ENCODE peak calls at places on chromosomes 4 and X, in five cellular contexts. V is neural progenitor cell, O is germinal center, Z is GM04504, Q is amygdala. U is an unnamed sample.

GRCh38 chrX:39203427-39203826 is 402.2 kb downstream of the MID1IP1 start:
- DNase-seq in V (no peak), Z (no peak), O (no peak), Q (no peak), U (no peak)

GRCh38 chr4:4327652-4328121 is 37.6 kb downstream of the ZBTB49 start:
- DNase-seq in Q (no peak), Z (no peak), O (peak), V (peak), U (peak)

GRCh38 chr4:8394125-8394524 is 46.4 kb downstream of the ACOX3 start:
- DNase-seq in V (peak), O (no peak), Z (no peak), Q (no peak), U (no peak)

GRCh38 chrX:103830848-103831247 is 1.2 kb downstream of the RAB9B start:
- DNase-seq in V (no peak), Z (no peak), O (no peak), Q (no peak), U (no peak)

GRCh38 chr4:125677665-125678307 is 363.0 kb downstream of the FAT4 start:
- DNase-seq in V (no peak), Q (no peak), O (no peak), Z (no peak), U (no peak)

GRCh38 chrX:122241959-122242358 is 942.1 kb upstream of the GRIA3 start:
- DNase-seq in Q (no peak), Z (no peak), O (no peak), V (no peak), U (no peak)

GRCh38 chrX:11329016-11329415 is 35.8 kb downstream of the AMELX start:
- DNase-seq in Q (no peak), O (no peak), Z (no peak), V (no peak), U (no peak)

GRCh38 chr4:105598044-105598443 is 45.6 kb downstream of the ARHGEF38 start:
- DNase-seq in Z (no peak), V (no peak), O (no peak), Q (no peak), U (no peak)

GRCh38 chrX:15946783-15947550 is 92.4 kb upstream of the AP1S2 start:
- DNase-seq in V (no peak), Z (peak), Q (no peak), O (no peak), U (no peak)

GRCh38 chr4:37540486-37540885 is 145.7 kb downstream of the RELL1 start:
- DNase-seq in Z (no peak), O (no peak), V (peak), Q (no peak), U (no peak)

GRCh38 chr4:136664988-136665387 is 867.3 kb downstream of the PCDH18 start:
- DNase-seq in Z (no peak), Q (no peak), O (no peak), V (no peak), U (no peak)

GRCh38 chrX:70455366-70456202 is 10.9 kb downstream of the DLG3 start:
- DNase-seq in V (peak), Z (no peak), Q (no peak), O (no peak), U (no peak)

GRCh38 chrX:122133478-122133877 is 1050.6 kb upstream of the GRIA3 start:
- DNase-seq in O (no peak), Q (no peak), V (no peak), Z (no peak), U (no peak)

GRCh38 chr4:87192155-87192919 is 28.1 kb downstream of the KLHL8 start:
- DNase-seq in Z (no peak), O (no peak), Q (no peak), V (no peak), U (no peak)

GRCh38 chrX:48996969-48997368 is 5.1 kb downstream of the GRIPAP1 start:
- DNase-seq in Z (no peak), O (no peak), Q (no peak), V (peak), U (no peak)

GRCh38 chrX:51837926-51838325 is 55.5 kb upstream of the MAGED1 start:
- DNase-seq in Z (peak), O (no peak), V (no peak), Q (no peak), U (no peak)

GRCh38 chrX:7117587-7117986 is 29.9 kb upstream of the STS start:
- DNase-seq in Z (no peak), O (peak), Q (no peak), V (no peak), U (no peak)

GRCh38 chrX:68650491-68650890 is 3.0 kb downstream of the STARD8 start:
- DNase-seq in Z (no peak), V (no peak), O (no peak), Q (no peak), U (no peak)

GRCh38 chr4:22500128-22500611 is 15.7 kb downstream of the ADGRA3 start:
- DNase-seq in Q (no peak), Z (no peak), O (no peak), V (no peak), U (no peak)

GRCh38 chrX:19462879-19463278 is 52.4 kb downstream of the MAP3K15 start:
- DNase-seq in Z (no peak), O (no peak), Q (no peak), V (no peak), U (no peak)

U was measured in GM20000.